ENCODE peak calls at places on chromosomes 3 and 15, in four cellular contexts. I, S, K and T are unnamed samples. For H3K4me1, the result is how much of the 10 kb centered on the place peaks cover.

GRCh38 chr3:192275741-192276355 is 451.5 kb downstream of the FGF12 start:
- DNase-seq in I (peak), S (no peak), K (no peak), T (no peak)

GRCh38 chr3:171614318-171614967 is 154.2 kb upstream of the TNIK start:
- DNase-seq in I (peak), S (peak), K (no peak), T (no peak)

GRCh38 chr15:36335659-36336058 is 243.8 kb upstream of the CDIN1 start:
- DNase-seq in I (no peak), S (no peak), K (no peak), T (no peak)

GRCh38 chr3:72997421-72997961 is 880 bp downstream of the PPP4R2 start:
- DNase-seq in I (peak), S (no peak), K (peak), T (peak)

GRCh38 chr15:64850778-64851502 is 9.2 kb downstream of the PLEKHO2 start:
- DNase-seq in I (no peak), S (no peak), K (no peak), T (no peak)

GRCh38 chr3:46979958-46980497 is 562 bp downstream of the NBEAL2 start:
- DNase-seq in I (no peak), S (peak), K (no peak), T (no peak)

GRCh38 chr15:57496946-57497944 is 94.5 kb upstream of the MYZAP start:
- DNase-seq in I (no peak), S (no peak), K (peak), T (no peak)

GRCh38 chr3:12471228-12471627 is 13.1 kb upstream of the TSEN2 start:
- DNase-seq in I (no peak), S (no peak), K (peak), T (no peak)

GRCh38 chr3:182644013-182644412 is 149.3 kb upstream of the ATP11B start:
- DNase-seq in I (no peak), S (no peak), K (no peak), T (no peak)

GRCh38 chr15:51322622-51323296 is 15.6 kb downstream of the CYP19A1 start:
- DNase-seq in I (peak), S (peak), K (no peak), T (no peak)

GRCh38 chr3:127424766-127425504 is 137.1 kb upstream of the PRR20G start:
- DNase-seq in I (no peak), S (no peak), K (no peak), T (no peak)

GRCh38 chr3:129118745-129119144 is 2.9 kb downstream of the RAB43 start:
- DNase-seq in I (no peak), S (no peak), K (no peak), T (peak)

GRCh38 chr15:33746203-33746602 is 222.1 kb upstream of the CHRM5 start:
- DNase-seq in I (no peak), S (no peak), K (no peak), T (no peak)

GRCh38 chr3:126053513-126053912 is 30.4 kb downstream of the SLC41A3 start:
- DNase-seq in I (no peak), S (no peak), K (no peak), T (no peak)

GRCh38 chr3:48885753-48886152 is 12.9 kb downstream of the SLC25A20 start:
- DNase-seq in I (no peak), S (no peak), K (peak), T (no peak)

GRCh38 chr15:41503669-41504010 is 10.0 kb downstream of the ITPKA start:
- DNase-seq in I (no peak), S (no peak), K (no peak), T (no peak)

GRCh38 chr15:41501191-41501917 is 7.7 kb downstream of the ITPKA start:
- DNase-seq in I (peak), S (no peak), K (no peak), T (no peak)

GRCh38 chr15:41504751-41505492 is 8.7 kb downstream of the LTK start:
- DNase-seq in I (no peak), S (no peak), K (no peak), T (no peak)

GRCh38 chr15:41502787-41503668 is 9.4 kb downstream of the ITPKA start:
- DNase-seq in I (no peak), S (no peak), K (no peak), T (no peak)

GRCh38 chr15:41501961-41502786 is 8.5 kb downstream of the ITPKA start:
- DNase-seq in I (no peak), S (no peak), K (no peak), T (peak)
- H3K4me3 ChIP-seq in I (no peak), S (peak), K (no peak), T (peak)

DNA sequence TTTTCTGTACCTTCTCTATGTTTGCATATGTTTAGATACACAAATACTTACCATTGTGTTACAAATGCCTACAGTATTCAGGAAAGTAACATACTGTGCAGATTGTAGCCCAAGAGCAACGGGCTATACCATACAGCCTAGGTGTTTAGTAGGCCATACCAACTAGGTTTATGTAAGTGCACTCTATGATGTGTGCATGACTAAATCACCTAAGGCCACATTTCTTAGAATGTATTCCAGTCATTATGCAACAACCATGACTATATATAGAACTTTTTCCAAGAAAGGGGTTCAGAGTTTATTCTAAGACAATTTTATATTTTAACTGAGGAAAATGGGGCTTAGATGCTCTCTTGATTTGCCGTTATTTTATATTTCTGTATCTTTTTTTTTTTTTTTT is 411.6 kb downstream of the MAGI1 start:
- DNase-seq in I (no peak), S (no peak), K (no peak), T (no peak)
- H3K27ac ChIP-seq in I (no peak), S (no peak), K (no peak), T (no peak)

GRCh38 chr3:133570139-133570936 is 3.1 kb upstream of the CDV3 start:
- DNase-seq in I (peak), S (no peak), K (peak), T (no peak)
- H3K4me1 ChIP-seq in I (under half), S (under half), K (under half), T (under half)

DNA sequence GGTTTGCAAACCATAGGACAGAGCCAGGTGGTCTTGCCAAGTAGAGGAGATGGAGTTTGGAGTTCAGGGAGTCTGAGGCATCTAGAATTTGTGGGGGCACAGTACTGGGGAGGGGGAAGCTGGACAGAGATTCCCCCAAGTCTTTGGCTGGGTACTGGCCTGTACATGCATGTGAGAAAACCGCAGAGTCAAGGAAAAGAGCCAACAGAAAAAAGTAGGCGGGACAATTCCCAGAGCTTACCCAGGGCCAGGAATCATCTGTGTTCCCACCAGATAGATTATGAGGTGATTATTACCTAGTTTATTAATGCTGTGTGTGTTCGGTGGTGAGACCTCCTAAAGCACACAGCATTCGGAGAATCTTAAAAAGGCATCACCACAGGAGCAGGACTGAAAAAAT is 11.3 kb downstream of the LYSMD4 start:
- DNase-seq in I (no peak), S (no peak), K (no peak), T (no peak)
- H3K4me3 ChIP-seq in I (no peak), S (no peak), K (no peak), T (no peak)

GRCh38 chr15:68259883-68260282 is 17.7 kb upstream of the FEM1B start:
- DNase-seq in I (no peak), S (no peak), K (no peak), T (no peak)
- H3K27ac ChIP-seq in I (no peak), S (peak), K (no peak), T (no peak)

GRCh38 chr15:52506549-52506948 is 22.1 kb downstream of the MYO5A start:
- DNase-seq in I (no peak), S (no peak), K (no peak), T (no peak)

GRCh38 chr15:52499506-52499905 is 29.2 kb downstream of the MYO5A start:
- DNase-seq in I (no peak), S (no peak), K (no peak), T (no peak)

GRCh38 chr15:52505141-52505540 is 23.5 kb downstream of the MYO5A start:
- DNase-seq in I (no peak), S (peak), K (no peak), T (no peak)

GRCh38 chr15:52502608-52503007 is 26.1 kb downstream of the MYO5A start:
- DNase-seq in I (no peak), S (no peak), K (no peak), T (no peak)

GRCh38 chr15:52503788-52504496 is 24.7 kb downstream of the MYO5A start:
- DNase-seq in I (no peak), S (no peak), K (no peak), T (no peak)
- H3K4me1 ChIP-seq in I (under half), S (under half), K (under half), T (under half)

GRCh38 chr15:28903555-28903954 is 17.8 kb downstream of the APBA2 start:
- DNase-seq in I (no peak), S (no peak), K (no peak), T (no peak)

GRCh38 chr15:28904541-28905303 is 18.9 kb downstream of the APBA2 start:
- DNase-seq in I (no peak), S (no peak), K (no peak), T (no peak)

GRCh38 chr15:28904023-28904422 is 18.2 kb downstream of the APBA2 start:
- DNase-seq in I (no peak), S (no peak), K (no peak), T (no peak)

GRCh38 chr15:28909958-28910500 is 24.3 kb downstream of the APBA2 start:
- DNase-seq in I (no peak), S (no peak), K (no peak), T (no peak)

DNA sequence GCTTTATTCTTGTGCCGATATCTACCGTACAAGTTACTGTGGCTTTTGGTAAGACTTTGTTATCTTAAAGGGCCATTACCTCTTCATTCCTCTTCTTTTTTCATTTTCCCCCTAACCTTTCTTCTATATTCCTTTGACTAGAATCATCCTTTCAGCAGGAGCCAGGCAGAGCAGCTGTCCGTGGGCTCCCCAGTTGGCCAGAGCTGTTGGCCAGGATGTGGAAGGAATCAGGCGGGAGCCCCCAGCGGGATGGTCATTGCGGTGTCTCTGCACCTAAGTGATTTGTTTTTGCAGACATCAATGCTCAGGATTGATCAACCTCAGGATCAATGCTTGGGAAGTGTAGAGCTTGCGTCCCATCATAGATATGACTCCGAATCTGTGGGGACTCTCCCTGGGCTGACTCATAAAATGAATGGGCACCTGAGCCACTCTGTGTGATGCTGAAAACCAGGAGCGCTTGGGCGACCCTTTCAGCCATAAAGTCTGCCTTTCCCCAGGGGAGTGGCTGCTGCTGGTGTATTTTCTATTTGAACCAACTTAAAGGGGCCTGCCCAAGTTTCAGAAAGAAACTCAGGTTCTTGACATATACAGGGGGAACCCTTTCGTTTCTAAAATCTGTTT is 21.7 kb downstream of the APBA2 start:
- DNase-seq in I (no peak), S (no peak), K (no peak), T (no peak)
- H3K4me3 ChIP-seq in I (no peak), S (no peak), K (no peak), T (no peak)

GRCh38 chr3:186589856-186590579 is 19.5 kb downstream of the DNAJB11 start:
- DNase-seq in I (no peak), S (no peak), K (peak), T (no peak)
- H3K27ac ChIP-seq in I (no peak), S (no peak), K (peak), T (no peak)

GRCh38 chr3:56075089-56075488 is 393.2 kb downstream of the ERC2 start:
- DNase-seq in I (no peak), S (no peak), K (no peak), T (no peak)

GRCh38 chr3:56076746-56077145 is 391.5 kb downstream of the ERC2 start:
- DNase-seq in I (no peak), S (no peak), K (no peak), T (no peak)
- H3K4me1 ChIP-seq in I (under half), S (under half), K (under half), T (under half)